ENCODE peak calls at places on chromosomes 3 and 15, in six cellular contexts. X is smooth muscle cell of the brain vasculature, F is OCI-LY7, E is mucosa of descending colon, I is HCEC 1CT, Z is NCI-H1436. O is an unnamed sample.

GRCh38 chr3:127273196-127273595 is 14.7 kb downstream of the PRR20G start:
- DNase-seq in X (no peak), F (no peak), E (no peak), I (no peak), Z (no peak), O (no peak)

GRCh38 chr15:70796516-70797310 is 33.4 kb upstream of the UACA start:
- DNase-seq in X (no peak), F (no peak), E (no peak), I (no peak), Z (no peak), O (no peak)

GRCh38 chr3:181851063-181851462 is 139.3 kb downstream of the SOX2 start:
- DNase-seq in X (no peak), F (no peak), E (no peak), I (no peak), Z (peak; percentile 39), O (no peak)

GRCh38 chr15:75928680-75929608 is 25.3 kb downstream of the FBXO22 start:
- DNase-seq in X (no peak), F (peak; percentile 63), E (peak; percentile 59), I (peak; percentile 45), Z (no peak), O (no peak)

GRCh38 chr3:84958495-84959469 is at the start of gene CADM2:
- DNase-seq in X (peak; percentile 36), F (no peak), E (peak; percentile 91), I (no peak), Z (peak; percentile 79), O (peak; percentile 66)

GRCh38 chr15:42732095-42732827 is 4.7 kb downstream of the CDAN1 start:
- DNase-seq in X (no peak), F (no peak), E (no peak), I (no peak), Z (no peak), O (no peak)

GRCh38 chr3:65412591-65412990 is 626.1 kb downstream of the MAGI1 start:
- DNase-seq in X (no peak), F (no peak), E (peak; percentile 93), I (no peak), Z (no peak), O (no peak)

GRCh38 chr15:32700501-32701150 is 17.2 kb upstream of the GREM1 start:
- DNase-seq in X (no peak), F (no peak), E (peak; percentile 78), I (no peak), Z (no peak), O (no peak)

O was measured in activated T-cell treated with anti-CD3 and anti-CD28 coated beads for 48 hours.